ENCODE peak calls at places on chromosome X, in nine cellular contexts. One of them, this sample, is unnamed.

GRCh38 chrX:86714441-86714840 is 566.2 kb downstream of the DACH2 start:
- DNase-seq in AG09309: no peak
- DNase-seq in MCF 10A: no peak
- DNase-seq in neural progenitor cell: no peak
- DNase-seq in brain microvascular endothelial cell: no peak
- DNase-seq in WTC11: no peak
- DNase-seq in ovary: no peak
- DNase-seq in upper lobe of left lung: no peak
- DNase-seq in cardiac muscle cell: no peak
- DNase-seq in this sample: no peak

GRCh38 chrX:94744786-94745185 is 1070.8 kb downstream of the FAM133A start:
- DNase-seq in AG09309: no peak
- DNase-seq in MCF 10A: no peak
- DNase-seq in neural progenitor cell: no peak
- DNase-seq in brain microvascular endothelial cell: no peak
- DNase-seq in WTC11: no peak
- DNase-seq in ovary: no peak
- DNase-seq in upper lobe of left lung: no peak
- DNase-seq in cardiac muscle cell: no peak
- DNase-seq in this sample: no peak

GRCh38 chrX:56763556-56764152 is 34.6 kb downstream of the NBDY start:
- DNase-seq in AG09309: no peak
- DNase-seq in MCF 10A: peak
- DNase-seq in neural progenitor cell: peak
- DNase-seq in brain microvascular endothelial cell: peak
- DNase-seq in WTC11: no peak
- DNase-seq in ovary: peak
- DNase-seq in upper lobe of left lung: peak
- DNase-seq in cardiac muscle cell: no peak
- DNase-seq in this sample: no peak

GRCh38 chrX:57172544-57172943 is 35.3 kb upstream of the SPIN2A start:
- DNase-seq in AG09309: no peak
- DNase-seq in MCF 10A: no peak
- DNase-seq in neural progenitor cell: no peak
- DNase-seq in brain microvascular endothelial cell: no peak
- DNase-seq in WTC11: no peak
- DNase-seq in ovary: no peak
- DNase-seq in upper lobe of left lung: no peak
- DNase-seq in cardiac muscle cell: no peak
- DNase-seq in this sample: no peak

GRCh38 chrX:54452920-54453319 is 12.7 kb downstream of the TSR2 start:
- DNase-seq in AG09309: no peak
- DNase-seq in MCF 10A: no peak
- DNase-seq in neural progenitor cell: peak
- DNase-seq in brain microvascular endothelial cell: peak
- DNase-seq in WTC11: peak
- DNase-seq in ovary: no peak
- DNase-seq in upper lobe of left lung: no peak
- DNase-seq in cardiac muscle cell: peak
- DNase-seq in this sample: no peak

GRCh38 chrX:130680164-130681035 is 222.6 kb downstream of the ENOX2 start:
- DNase-seq in AG09309: no peak
- DNase-seq in MCF 10A: no peak
- DNase-seq in neural progenitor cell: no peak
- DNase-seq in brain microvascular endothelial cell: peak
- DNase-seq in WTC11: no peak
- DNase-seq in ovary: peak
- DNase-seq in upper lobe of left lung: no peak
- DNase-seq in cardiac muscle cell: peak
- DNase-seq in this sample: no peak

GRCh38 chrX:134431894-134432293 is 28.1 kb upstream of the HPRT1 start:
- DNase-seq in AG09309: peak
- DNase-seq in MCF 10A: peak
- DNase-seq in neural progenitor cell: no peak
- DNase-seq in brain microvascular endothelial cell: peak
- DNase-seq in WTC11: no peak
- DNase-seq in ovary: no peak
- DNase-seq in upper lobe of left lung: no peak
- DNase-seq in cardiac muscle cell: peak
- DNase-seq in this sample: no peak

GRCh38 chrX:6968231-6968630 is 179.3 kb upstream of the STS start:
- DNase-seq in AG09309: no peak
- DNase-seq in MCF 10A: no peak
- DNase-seq in neural progenitor cell: no peak
- DNase-seq in brain microvascular endothelial cell: peak
- DNase-seq in WTC11: no peak
- DNase-seq in ovary: no peak
- DNase-seq in upper lobe of left lung: no peak
- DNase-seq in cardiac muscle cell: no peak
- DNase-seq in this sample: no peak

DNA sequence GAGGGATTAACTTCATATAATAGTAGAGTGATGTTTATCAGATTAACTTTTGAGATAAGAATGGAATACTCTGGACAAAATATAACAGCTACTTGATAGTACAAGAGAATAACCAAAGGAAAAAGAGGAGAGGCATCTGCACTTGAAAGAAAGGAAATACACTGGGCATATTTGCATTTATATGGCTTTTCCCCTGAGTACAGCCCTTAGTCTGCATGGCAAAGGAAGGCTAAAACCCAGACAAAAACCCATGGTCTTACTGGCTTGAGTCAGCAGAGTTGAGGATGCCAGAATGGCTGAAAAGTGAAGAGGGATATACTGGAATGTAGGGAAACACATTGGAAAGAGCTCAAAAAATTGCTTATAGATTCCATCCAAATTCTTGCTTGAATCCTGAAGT is 101.6 kb downstream of the COL4A5 start:
- DNase-seq in AG09309: no peak
- DNase-seq in MCF 10A: no peak
- DNase-seq in neural progenitor cell: no peak
- DNase-seq in brain microvascular endothelial cell: no peak
- DNase-seq in WTC11: no peak
- DNase-seq in ovary: no peak
- DNase-seq in upper lobe of left lung: no peak
- DNase-seq in cardiac muscle cell: no peak
- DNase-seq in this sample: no peak
- TF ChIP-seq CTCF in AG09309: no peak
- TF ChIP-seq CTCF in MCF 10A: no peak
- TF ChIP-seq CTCF in neural progenitor cell: no peak
- TF ChIP-seq CTCF in brain microvascular endothelial cell: no peak
- TF ChIP-seq CTCF in WTC11: no peak
- TF ChIP-seq CTCF in ovary: no peak
- TF ChIP-seq CTCF in upper lobe of left lung: no peak
- TF ChIP-seq CTCF in cardiac muscle cell: no peak
- TF ChIP-seq CTCF in this sample: no peak

DNA sequence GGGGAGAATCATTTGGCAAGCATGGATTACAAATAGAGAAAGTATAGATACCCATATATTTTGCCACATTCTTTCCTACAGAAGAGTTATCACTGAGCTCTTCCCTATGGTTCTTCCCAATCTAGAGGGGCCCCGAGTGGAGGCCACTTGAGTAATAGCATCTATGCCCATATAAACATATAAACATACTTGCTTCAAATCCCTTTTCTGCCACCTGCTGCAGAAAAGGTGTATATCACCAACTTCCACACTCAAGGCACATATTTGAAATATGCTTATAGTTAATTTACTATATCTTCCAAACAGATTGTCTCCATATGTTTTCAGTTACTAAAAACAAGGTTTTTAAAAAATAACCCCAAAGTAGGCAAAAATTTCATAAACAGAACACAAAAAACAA is 642.8 kb upstream of the DIPK2B start:
- DNase-seq in AG09309: no peak
- DNase-seq in MCF 10A: peak
- DNase-seq in neural progenitor cell: no peak
- DNase-seq in brain microvascular endothelial cell: no peak
- DNase-seq in WTC11: no peak
- DNase-seq in ovary: no peak
- DNase-seq in upper lobe of left lung: no peak
- DNase-seq in cardiac muscle cell: peak
- DNase-seq in this sample: no peak
- TF ChIP-seq CTCF in AG09309: peak
- TF ChIP-seq CTCF in MCF 10A: peak
- TF ChIP-seq CTCF in neural progenitor cell: no peak
- TF ChIP-seq CTCF in brain microvascular endothelial cell: no peak
- TF ChIP-seq CTCF in WTC11: no peak
- TF ChIP-seq CTCF in ovary: no peak
- TF ChIP-seq CTCF in upper lobe of left lung: no peak
- TF ChIP-seq CTCF in cardiac muscle cell: no peak
- TF ChIP-seq CTCF in this sample: peak

DNA sequence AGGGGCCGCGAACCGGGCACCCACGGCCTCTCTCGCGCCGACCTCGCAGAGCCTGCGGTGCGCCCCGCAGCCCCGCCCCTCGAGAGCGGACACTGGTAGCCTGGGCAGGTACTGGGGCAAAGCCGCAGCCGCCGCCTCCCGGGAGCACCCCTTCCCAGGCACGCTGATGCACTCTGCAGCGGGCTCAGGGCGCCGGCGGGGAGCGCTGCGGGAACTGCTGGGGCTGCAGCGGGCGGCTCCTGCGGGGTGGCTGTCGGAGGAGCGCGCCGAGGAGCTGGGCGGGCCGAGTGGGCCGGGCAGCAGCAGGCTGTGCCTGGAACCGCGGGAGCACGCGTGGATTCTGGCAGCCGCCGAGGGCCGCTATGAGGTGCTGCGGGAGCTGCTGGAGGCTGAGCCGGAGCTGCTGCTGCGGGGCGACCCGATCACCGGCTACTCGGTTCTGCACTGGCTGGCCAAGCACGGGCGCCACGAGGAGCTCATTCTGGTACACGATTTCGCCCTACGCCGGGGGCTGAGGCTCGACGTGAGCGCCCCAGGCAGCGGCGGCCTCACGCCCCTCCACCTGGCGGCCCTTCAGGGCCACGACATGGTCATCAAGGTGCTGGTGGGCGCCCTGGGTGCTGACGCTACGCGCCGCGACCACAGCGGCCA is 419 bp downstream of the SOWAHD start:
- DNase-seq in AG09309: no peak
- DNase-seq in MCF 10A: no peak
- DNase-seq in neural progenitor cell: peak
- DNase-seq in brain microvascular endothelial cell: no peak
- DNase-seq in WTC11: peak
- DNase-seq in ovary: peak
- DNase-seq in upper lobe of left lung: no peak
- DNase-seq in cardiac muscle cell: no peak
- DNase-seq in this sample: peak
- TF ChIP-seq CTCF in AG09309: no peak
- TF ChIP-seq CTCF in MCF 10A: no peak
- TF ChIP-seq CTCF in neural progenitor cell: peak
- TF ChIP-seq CTCF in brain microvascular endothelial cell: no peak
- TF ChIP-seq CTCF in WTC11: no peak
- TF ChIP-seq CTCF in ovary: no peak
- TF ChIP-seq CTCF in upper lobe of left lung: no peak
- TF ChIP-seq CTCF in cardiac muscle cell: no peak
- TF ChIP-seq CTCF in this sample: no peak

GRCh38 chrX:155216179-155216939 is at the start of gene VBP1:
- DNase-seq in AG09309: peak
- DNase-seq in MCF 10A: peak
- DNase-seq in neural progenitor cell: peak
- DNase-seq in brain microvascular endothelial cell: peak
- DNase-seq in WTC11: peak
- DNase-seq in ovary: peak
- DNase-seq in upper lobe of left lung: peak
- DNase-seq in cardiac muscle cell: peak
- DNase-seq in this sample: peak
- TF ChIP-seq CTCF in AG09309: peak
- TF ChIP-seq CTCF in MCF 10A: peak
- TF ChIP-seq CTCF in neural progenitor cell: peak
- TF ChIP-seq CTCF in brain microvascular endothelial cell: peak
- TF ChIP-seq CTCF in WTC11: no peak
- TF ChIP-seq CTCF in ovary: no peak
- TF ChIP-seq CTCF in upper lobe of left lung: peak
- TF ChIP-seq CTCF in cardiac muscle cell: peak
- TF ChIP-seq CTCF in this sample: peak

DNA sequence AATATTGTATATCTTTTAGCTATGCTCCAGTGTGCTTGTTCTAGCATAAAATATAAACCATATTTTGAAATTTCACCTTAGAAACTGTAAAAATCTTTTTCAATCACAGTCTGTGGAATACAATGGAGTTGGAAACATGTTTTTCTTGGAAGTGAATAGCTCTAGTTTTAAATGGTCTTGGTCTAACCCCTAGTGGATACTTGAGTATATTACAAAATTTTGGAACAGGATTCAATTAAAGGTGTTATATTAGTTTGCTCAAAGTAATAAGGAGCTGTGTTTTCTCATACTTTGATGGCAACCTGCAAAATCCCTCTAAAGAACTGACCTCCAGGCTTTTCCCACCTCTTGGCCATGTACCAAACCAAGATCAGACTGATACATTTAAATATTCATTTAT is 48.2 kb downstream of the STK26 start:
- DNase-seq in AG09309: peak
- DNase-seq in MCF 10A: peak
- DNase-seq in neural progenitor cell: no peak
- DNase-seq in brain microvascular endothelial cell: no peak
- DNase-seq in WTC11: no peak
- DNase-seq in ovary: no peak
- DNase-seq in upper lobe of left lung: no peak
- DNase-seq in cardiac muscle cell: peak
- DNase-seq in this sample: no peak
- TF ChIP-seq CTCF in AG09309: peak
- TF ChIP-seq CTCF in MCF 10A: peak
- TF ChIP-seq CTCF in neural progenitor cell: peak
- TF ChIP-seq CTCF in brain microvascular endothelial cell: no peak
- TF ChIP-seq CTCF in WTC11: no peak
- TF ChIP-seq CTCF in ovary: no peak
- TF ChIP-seq CTCF in upper lobe of left lung: peak
- TF ChIP-seq CTCF in cardiac muscle cell: peak
- TF ChIP-seq CTCF in this sample: peak

DNA sequence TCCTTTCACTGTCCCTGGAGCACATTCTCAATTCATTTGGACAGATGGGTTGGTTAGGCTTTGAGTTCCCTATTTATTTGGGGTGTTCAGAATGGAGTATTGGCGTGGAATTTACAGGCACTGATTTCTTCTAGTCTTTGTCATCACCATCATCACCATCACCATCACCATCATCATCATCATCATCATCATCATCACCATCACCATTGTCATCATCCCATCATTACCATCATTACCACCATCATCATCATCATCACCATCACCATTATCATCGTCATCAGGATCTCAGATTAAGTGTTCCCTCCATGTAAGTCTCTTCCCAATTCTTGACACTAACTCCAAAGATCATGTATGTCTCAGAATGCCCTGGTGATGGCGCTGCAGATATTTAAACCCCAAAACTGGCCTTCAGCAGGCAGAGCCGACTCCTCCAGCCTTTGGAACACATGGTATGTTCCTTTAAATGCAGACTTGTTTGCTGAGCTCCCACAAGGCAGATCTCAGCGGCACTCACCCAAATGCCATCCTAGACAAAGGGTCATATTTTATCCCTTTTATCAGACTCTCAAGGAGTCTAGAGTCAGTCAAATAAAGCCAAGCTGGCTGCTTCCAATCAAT is 19.8 kb upstream of the FAM9A start:
- DNase-seq in AG09309: no peak
- DNase-seq in MCF 10A: no peak
- DNase-seq in neural progenitor cell: peak
- DNase-seq in brain microvascular endothelial cell: no peak
- DNase-seq in WTC11: peak
- DNase-seq in ovary: no peak
- DNase-seq in upper lobe of left lung: no peak
- DNase-seq in cardiac muscle cell: peak
- DNase-seq in this sample: no peak
- TF ChIP-seq CTCF in AG09309: peak
- TF ChIP-seq CTCF in MCF 10A: no peak
- TF ChIP-seq CTCF in neural progenitor cell: peak
- TF ChIP-seq CTCF in brain microvascular endothelial cell: peak
- TF ChIP-seq CTCF in WTC11: no peak
- TF ChIP-seq CTCF in ovary: no peak
- TF ChIP-seq CTCF in upper lobe of left lung: no peak
- TF ChIP-seq CTCF in cardiac muscle cell: peak
- TF ChIP-seq CTCF in this sample: no peak